ENCODE peak calls at places on chromosome 3, in seven cellular contexts. J, R, H, Y, B, S and G are unnamed samples.

GRCh38 chr3:179544981-179545645 is 17.6 kb upstream of the ACTL6A start:
- DNase-seq in J (no peak), R (no peak), H (peak; percentile 68), Y (no peak), B (no peak), S (no peak), G (peak; percentile 88)

GRCh38 chr3:31027914-31028313 is 133.5 kb upstream of the GADL1 start:
- DNase-seq in J (no peak), R (no peak), H (no peak), Y (no peak), B (no peak), S (no peak), G (no peak)

GRCh38 chr3:183018416-183019192 is 38.3 kb upstream of the DCUN1D1 start:
- DNase-seq in J (no peak), R (no peak), H (no peak), Y (no peak), B (no peak), S (no peak), G (no peak)

GRCh38 chr3:141532609-141533008 is 45.8 kb downstream of the RASA2 start:
- DNase-seq in J (no peak), R (no peak), H (no peak), Y (no peak), B (no peak), S (no peak), G (no peak)

GRCh38 chr3:106825962-106826605 is 551.2 kb upstream of the CCDC54 start:
- DNase-seq in J (no peak), R (no peak), H (peak; percentile 89), Y (peak; percentile 13), B (no peak), S (no peak), G (peak; percentile 76)

GRCh38 chr3:114551770-114552526 is 258.1 kb downstream of the TIGIT start:
- DNase-seq in J (no peak), R (no peak), H (peak; percentile 56), Y (no peak), B (no peak), S (no peak), G (peak; percentile 49)

GRCh38 chr3:132788299-132788698 is 66.1 kb upstream of the NPHP3 start:
- DNase-seq in J (peak; percentile 64), R (peak; percentile 27), H (peak; percentile 94), Y (no peak), B (no peak), S (no peak), G (peak; percentile 83)

GRCh38 chr3:99780749-99781148 is 36.9 kb upstream of the CMSS1 start:
- DNase-seq in J (no peak), R (no peak), H (no peak), Y (no peak), B (no peak), S (no peak), G (no peak)

GRCh38 chr3:165192610-165193192 is 3.5 kb downstream of the SLITRK3 start:
- DNase-seq in J (no peak), R (no peak), H (no peak), Y (peak; percentile 78), B (no peak), S (peak; percentile 61), G (no peak)
- H3K4me3 ChIP-seq in J (peak overlapping the region; percentile 31), R (peak overlapping the region; percentile 57), H (no peak overlapping the region), Y (peak overlapping the region; percentile 83), B (peak overlapping the region; percentile 17), S (peak overlapping the region; percentile 50), G (no peak overlapping the region)

GRCh38 chr3:104519468-104519867 is 847.2 kb upstream of the ALCAM start:
- DNase-seq in J (no peak), R (no peak), H (no peak), Y (no peak), B (no peak), S (peak; percentile 16), G (no peak)
- H3K4me3 ChIP-seq in J (no peak overlapping the region), R (no peak overlapping the region), H (no peak overlapping the region), Y (no peak overlapping the region), B (no peak overlapping the region), S (no peak overlapping the region), G (no peak overlapping the region)

GRCh38 chr3:56467801-56468183 is 475 bp downstream of the ERC2 start:
- DNase-seq in J (no peak), R (no peak), H (no peak), Y (peak; percentile 70), B (no peak), S (peak; percentile 65), G (no peak)

GRCh38 chr3:56468184-56469106 is at the start of gene ERC2:
- DNase-seq in J (no peak), R (peak; percentile 3), H (peak; percentile 6), Y (peak; percentile 97), B (no peak), S (peak; percentile 95), G (peak; percentile 18)

GRCh38 chr3:56469141-56469540 is 874 bp upstream of the ERC2 start:
- DNase-seq in J (no peak), R (no peak), H (no peak), Y (no peak), B (no peak), S (no peak), G (no peak)

GRCh38 chr3:56471771-56472170 is 3.5 kb upstream of the ERC2 start:
- DNase-seq in J (no peak), R (no peak), H (no peak), Y (no peak), B (no peak), S (no peak), G (no peak)

GRCh38 chr3:56467108-56467507 is 1.2 kb downstream of the ERC2 start:
- DNase-seq in J (peak; percentile 7), R (peak; percentile 81), H (peak; percentile 19), Y (peak; percentile 96), B (no peak), S (peak; percentile 91), G (peak; percentile 58)
- H3K4me3 ChIP-seq in J (peak overlapping the region; percentile 56), R (peak overlapping the region; percentile 52), H (no peak overlapping the region), Y (peak overlapping the region; percentile 82), B (peak overlapping the region; percentile 56), S (peak overlapping the region; percentile 80), G (peak overlapping the region; percentile 13)

GRCh38 chr3:124451655-124452317 is 278.5 kb upstream of the UMPS start:
- DNase-seq in J (no peak), R (no peak), H (no peak), Y (no peak), B (no peak), S (no peak), G (no peak)

GRCh38 chr3:124448954-124449353 is 281.3 kb upstream of the UMPS start:
- DNase-seq in J (no peak), R (no peak), H (no peak), Y (no peak), B (no peak), S (no peak), G (no peak)

GRCh38 chr3:124456506-124456905 is 273.7 kb upstream of the UMPS start:
- DNase-seq in J (no peak), R (no peak), H (no peak), Y (no peak), B (no peak), S (no peak), G (no peak)

DNA sequence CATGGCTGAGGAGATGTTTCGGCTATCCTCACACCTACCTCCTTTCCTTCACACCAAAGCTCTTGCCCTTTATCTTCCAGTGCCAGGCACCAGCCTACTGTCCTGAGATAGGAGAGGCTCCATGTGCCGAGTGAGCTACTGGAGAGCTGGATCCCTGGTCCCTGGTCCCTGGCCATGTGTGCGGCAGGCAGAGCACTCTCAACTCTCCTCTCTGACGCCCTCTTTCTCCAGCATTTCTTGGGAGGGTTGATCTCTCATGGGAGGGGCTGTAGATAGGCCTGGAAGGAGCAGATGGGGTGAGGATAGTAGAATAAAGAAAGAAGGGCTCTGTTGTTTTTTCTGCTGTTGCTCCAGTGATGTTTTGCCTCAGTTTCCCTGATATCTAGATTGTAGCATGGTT is 277.0 kb upstream of the UMPS start:
- DNase-seq in J (no peak), R (no peak), H (no peak), Y (no peak), B (no peak), S (no peak), G (no peak)
- H3K4me3 ChIP-seq in J (no peak overlapping the region), R (no peak overlapping the region), H (no peak overlapping the region), Y (no peak overlapping the region), B (no peak overlapping the region), S (no peak overlapping the region), G (no peak overlapping the region)

GRCh38 chr3:71061037-71061436 is 522.5 kb downstream of the FOXP1 start:
- DNase-seq in J (no peak), R (no peak), H (peak; percentile 30), Y (no peak), B (no peak), S (no peak), G (peak; percentile 28)
- H3K4me3 ChIP-seq in J (no peak overlapping the region), R (no peak overlapping the region), H (peak overlapping the region; percentile 34), Y (no peak overlapping the region), B (peak overlapping the region; percentile 75), S (no peak overlapping the region), G (no peak overlapping the region)

GRCh38 chr3:32422943-32423342 is 31.3 kb downstream of the CMTM7 start:
- DNase-seq in J (no peak), R (no peak), H (no peak), Y (no peak), B (no peak), S (no peak), G (no peak)

GRCh38 chr3:32421185-32421584 is 29.5 kb downstream of the CMTM7 start:
- DNase-seq in J (no peak), R (no peak), H (no peak), Y (no peak), B (no peak), S (no peak), G (no peak)

GRCh38 chr3:32420138-32420981 is 28.7 kb downstream of the CMTM7 start:
- DNase-seq in J (no peak), R (no peak), H (peak; percentile 36), Y (peak; percentile 48), B (no peak), S (peak; percentile 82), G (peak; percentile 65)

GRCh38 chr3:32421991-32422859 is 30.6 kb downstream of the CMTM7 start:
- DNase-seq in J (peak; percentile 80), R (peak; percentile 91), H (peak; percentile 93), Y (no peak), B (peak; percentile 96), S (no peak), G (peak; percentile 97)

GRCh38 chr3:32419766-32420137 is 28.1 kb downstream of the CMTM7 start:
- DNase-seq in J (no peak), R (no peak), H (no peak), Y (no peak), B (no peak), S (no peak), G (no peak)
- H3K4me3 ChIP-seq in J (no peak overlapping the region), R (no peak overlapping the region), H (no peak overlapping the region), Y (no peak overlapping the region), B (no peak overlapping the region), S (no peak overlapping the region), G (no peak overlapping the region)

DNA sequence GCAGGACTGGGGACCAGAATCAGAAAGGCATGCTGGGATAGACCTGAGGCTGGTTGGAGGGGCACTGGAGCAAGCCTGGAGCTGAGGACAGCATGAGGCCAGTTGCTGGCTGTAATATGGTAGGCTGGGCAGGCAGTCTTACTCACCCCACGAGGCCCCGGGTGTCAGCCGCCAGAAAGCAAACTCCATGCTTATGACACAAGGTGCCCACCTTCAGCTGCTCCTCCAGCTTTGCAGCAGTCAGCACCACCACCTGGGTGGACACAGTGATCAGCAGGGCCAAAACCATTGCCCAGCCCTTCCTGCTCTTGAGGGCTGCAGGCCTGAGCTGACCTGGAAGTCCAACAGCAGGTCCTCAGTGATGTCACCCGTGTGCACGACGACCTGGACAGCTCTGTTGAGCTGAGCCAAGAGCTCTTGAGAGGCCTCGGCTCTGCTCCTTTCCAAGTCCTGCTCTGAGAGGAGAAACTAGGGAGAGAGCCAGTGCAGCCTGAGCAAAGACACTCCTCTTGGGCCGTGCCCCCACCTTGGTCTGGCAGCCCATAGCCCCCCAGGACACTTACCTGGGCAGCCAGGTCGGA is 747 bp downstream of the UBA7 start:
- DNase-seq in J (no peak), R (no peak), H (no peak), Y (no peak), B (no peak), S (peak; percentile 24), G (no peak)
- H3K4me3 ChIP-seq in J (peak overlapping the region; percentile 56), R (no peak overlapping the region), H (peak overlapping the region; percentile 82), Y (no peak overlapping the region), B (peak overlapping the region; percentile 47), S (no peak overlapping the region), G (peak overlapping the region; percentile 47)

GRCh38 chr3:120445654-120446053 is 5.1 kb downstream of the FSTL1 start:
- DNase-seq in J (no peak), R (no peak), H (no peak), Y (no peak), B (no peak), S (no peak), G (no peak)
- H3K4me3 ChIP-seq in J (peak overlapping the region; percentile 91), R (no peak overlapping the region), H (no peak overlapping the region), Y (no peak overlapping the region), B (no peak overlapping the region), S (no peak overlapping the region), G (no peak overlapping the region)